ENCODE peak calls at places on chromosomes 5 and 9, in nine cellular contexts. D is thoracic aorta; F is ovary; B is tibial nerve; L is H7; P is neuronal stem cell; O is neural progenitor cell; U is CD4-positive, alpha-beta memory T cell; I is pancreas. W is an unnamed sample.
A peak's percentile ranks its signal among the peaks of the same experiment; 100 is the strongest.

GRCh38 chr9:31519011-31519410 is 865.4 kb upstream of the ACO1 start:
- DNase-seq in D (no peak), F (peak; percentile 19), B (no peak), L (no peak), P (no peak), O (no peak), U (no peak), I (no peak), W (no peak)

GRCh38 chr5:38780316-38780715 is 65.5 kb upstream of the OSMR start:
- DNase-seq in D (no peak), F (no peak), B (no peak), L (no peak), P (no peak), O (no peak), U (no peak), I (no peak), W (no peak)

GRCh38 chr5:31412324-31412723 is 119.6 kb downstream of the DROSHA start:
- DNase-seq in D (no peak), F (no peak), B (no peak), L (no peak), P (no peak), O (no peak), U (no peak), I (no peak), W (no peak)

GRCh38 chr9:133767625-133768024 is 29.5 kb upstream of the SARDH start:
- DNase-seq in D (no peak), F (no peak), B (no peak), L (no peak), P (no peak), O (no peak), U (no peak), I (no peak), W (no peak)

GRCh38 chr9:106298997-106299396 is 564.0 kb upstream of the ZNF462 start:
- DNase-seq in D (no peak), F (no peak), B (no peak), L (no peak), P (no peak), O (no peak), U (no peak), I (no peak), W (no peak)

GRCh38 chr5:1824903-1825841 is 24.0 kb downstream of the NDUFS6 start:
- DNase-seq in D (no peak), F (no peak), B (no peak), L (no peak), P (no peak), O (no peak), U (no peak), I (peak; percentile 62), W (no peak)

GRCh38 chr5:58773744-58774441 is 191.0 kb downstream of the RAB3C start:
- DNase-seq in D (no peak), F (peak; percentile 56), B (no peak), L (no peak), P (no peak), O (no peak), U (no peak), I (peak; percentile 69), W (no peak)

GRCh38 chr5:154384480-154385235 is 61.1 kb upstream of the SAP30L start:
- DNase-seq in D (no peak), F (no peak), B (no peak), L (no peak), P (no peak), O (no peak), U (no peak), I (no peak), W (no peak)

GRCh38 chr9:135278586-135278985 is 191.1 kb downstream of the OLFM1 start:
- DNase-seq in D (no peak), F (no peak), B (no peak), L (no peak), P (no peak), O (no peak), U (no peak), I (no peak), W (no peak)

GRCh38 chr5:143033535-143034260 is 263.5 kb downstream of the ARHGAP26 start:
- DNase-seq in D (no peak), F (no peak), B (no peak), L (no peak), P (no peak), O (no peak), U (no peak), I (no peak), W (no peak)

GRCh38 chr9:129458155-129458661 is 162.7 kb downstream of the C9orf50 start:
- DNase-seq in D (no peak), F (no peak), B (no peak), L (no peak), P (no peak), O (no peak), U (peak; percentile 76), I (no peak), W (peak; percentile 48)

GRCh38 chr5:76791461-76791860 is 27.4 kb upstream of the F2RL1 start:
- DNase-seq in D (no peak), F (no peak), B (no peak), L (no peak), P (no peak), O (no peak), U (no peak), I (no peak), W (no peak)
- H3K4me3 ChIP-seq in D (no peak overlapping the region), F (no peak overlapping the region), B (no peak overlapping the region), L (no peak overlapping the region), P (no peak overlapping the region), O (no peak overlapping the region), U (no peak overlapping the region), I (no peak overlapping the region), W (no peak overlapping the region)

GRCh38 chr5:141476132-141476909 is 555 bp downstream of the PCDHGC3 start:
- DNase-seq in D (no peak), F (peak; percentile 76), B (peak; percentile 41), L (no peak), P (no peak), O (peak; percentile 75), U (no peak), I (peak; percentile 73), W (no peak)

GRCh38 chr5:141477815-141478214 is 2.0 kb downstream of the PCDHGC3 start:
- DNase-seq in D (no peak), F (no peak), B (no peak), L (no peak), P (no peak), O (no peak), U (no peak), I (no peak), W (no peak)

GRCh38 chr5:141475625-141476131 is at the start of gene PCDHGC3:
- DNase-seq in D (peak; percentile 81), F (peak; percentile 91), B (peak; percentile 79), L (peak; percentile 83), P (no peak), O (peak; percentile 95), U (no peak), I (peak; percentile 85), W (peak; percentile 50)

GRCh38 chr5:141478321-141478945 is 2.7 kb downstream of the PCDHGC3 start:
- DNase-seq in D (no peak), F (peak; percentile 39), B (no peak), L (peak; percentile 91), P (no peak), O (no peak), U (no peak), I (peak; percentile 81), W (no peak)

DNA sequence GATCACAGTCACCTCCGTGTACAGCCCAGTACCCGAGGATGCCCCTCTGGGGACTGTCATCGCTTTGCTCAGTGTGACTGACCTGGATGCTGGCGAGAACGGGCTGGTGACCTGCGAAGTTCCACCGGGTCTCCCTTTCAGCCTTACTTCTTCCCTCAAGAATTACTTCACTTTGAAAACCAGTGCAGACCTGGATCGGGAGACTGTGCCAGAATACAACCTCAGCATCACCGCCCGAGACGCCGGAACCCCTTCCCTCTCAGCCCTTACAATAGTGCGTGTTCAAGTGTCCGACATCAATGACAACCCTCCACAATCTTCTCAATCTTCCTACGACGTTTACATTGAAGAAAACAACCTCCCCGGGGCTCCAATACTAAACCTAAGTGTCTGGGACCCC is 1.4 kb downstream of the PCDHGC3 start:
- DNase-seq in D (no peak), F (no peak), B (no peak), L (no peak), P (no peak), O (no peak), U (no peak), I (no peak), W (no peak)
- H3K4me3 ChIP-seq in D (peak overlapping the region; percentile 83), F (peak overlapping the region; percentile 59), B (peak overlapping the region; percentile 43), L (no peak overlapping the region), P (no peak overlapping the region), O (peak overlapping the region; percentile 64), U (peak overlapping the region; percentile 52), I (peak overlapping the region; percentile 55), W (peak overlapping the region; percentile 67)

GRCh38 chr5:173324115-173325001 is 3.9 kb downstream of the STC2 start:
- DNase-seq in D (no peak), F (peak; percentile 87), B (no peak), L (peak; percentile 57), P (no peak), O (peak; percentile 60), U (no peak), I (peak; percentile 96), W (no peak)

GRCh38 chr5:173323121-173323798 is 5.0 kb downstream of the STC2 start:
- DNase-seq in D (no peak), F (no peak), B (no peak), L (no peak), P (no peak), O (no peak), U (no peak), I (no peak), W (no peak)

GRCh38 chr5:173325091-173325698 is 3.0 kb downstream of the STC2 start:
- DNase-seq in D (no peak), F (no peak), B (no peak), L (no peak), P (no peak), O (no peak), U (no peak), I (no peak), W (no peak)

GRCh38 chr5:173321886-173322285 is 6.3 kb downstream of the STC2 start:
- DNase-seq in D (no peak), F (no peak), B (no peak), L (no peak), P (no peak), O (no peak), U (no peak), I (no peak), W (no peak)

GRCh38 chr5:173323799-173324114 is 4.5 kb downstream of the STC2 start:
- DNase-seq in D (no peak), F (no peak), B (no peak), L (no peak), P (no peak), O (no peak), U (no peak), I (no peak), W (no peak)
- H3K4me3 ChIP-seq in D (peak overlapping the region; percentile 62), F (no peak overlapping the region), B (no peak overlapping the region), L (no peak overlapping the region), P (no peak overlapping the region), O (no peak overlapping the region), U (no peak overlapping the region), I (peak overlapping the region; percentile 60), W (no peak overlapping the region)

GRCh38 chr9:123321874-123322770 is 33.9 kb upstream of the CRB2 start:
- DNase-seq in D (no peak), F (no peak), B (no peak), L (no peak), P (no peak), O (no peak), U (no peak), I (no peak), W (no peak)
- H3K4me3 ChIP-seq in D (no peak overlapping the region), F (no peak overlapping the region), B (no peak overlapping the region), L (no peak overlapping the region), P (no peak overlapping the region), O (no peak overlapping the region), U (peak overlapping the region; percentile 49), I (no peak overlapping the region), W (peak overlapping the region; percentile 37)

GRCh38 chr9:127447416-127448111 is 3.6 kb downstream of the RPL12 start:
- DNase-seq in D (no peak), F (no peak), B (no peak), L (no peak), P (no peak), O (no peak), U (no peak), I (no peak), W (no peak)
- H3K4me3 ChIP-seq in D (no peak overlapping the region), F (no peak overlapping the region), B (no peak overlapping the region), L (no peak overlapping the region), P (no peak overlapping the region), O (no peak overlapping the region), U (no peak overlapping the region), I (no peak overlapping the region), W (no peak overlapping the region)